ENCODE peak calls at places on chromosomes 12 and 14, in nine cellular contexts. G is AG09309; T is NCI-H510A treated with DMSO at 0.1 percent for 48 hours; I is transverse colon; V is heart right ventricle; K is left lobe of liver; W is GM10248; S is GM12891; U is stimulated activated CD4-positive, alpha-beta T cell treated with anti-CD3 and anti-CD28 coated beads, Interleukin-4, amount 100 ng/mL, for 4 hours. P is an unnamed sample.

GRCh38 chr12:34604631-34605509 is 582.6 kb downstream of the ALG10 start:
- DNase-seq in U (no peak), V (no peak), I (no peak), T (no peak), S (no peak), K (peak; percentile 22), W (no peak), G (no peak), P (no peak)

GRCh38 chr12:89069431-89069830 is 282.9 kb downstream of the DUSP6 start:
- DNase-seq in I (no peak), W (no peak), V (no peak), G (no peak), K (no peak), T (no peak), S (no peak), U (no peak), P (no peak)

GRCh38 chr14:22653012-22653621 is 9.0 kb upstream of the OR6J1 start:
- DNase-seq in G (no peak), V (peak; percentile 18), K (peak; percentile 64), U (peak; percentile 29), T (peak; percentile 14), S (peak; percentile 35), I (peak; percentile 72), W (peak; percentile 68), P (peak; percentile 35)

GRCh38 chr12:118984206-118984943 is 3.0 kb downstream of the SRRM4 start:
- DNase-seq in K (no peak), S (no peak), U (no peak), T (peak; percentile 91), I (no peak), G (no peak), V (no peak), W (no peak), P (no peak)

GRCh38 chr14:37172024-37172869 is at the start of gene SLC25A21:
- DNase-seq in V (peak; percentile 69), K (peak; percentile 78), I (peak; percentile 68), T (peak; percentile 93), G (peak; percentile 44), W (no peak), U (no peak), S (no peak), P (no peak)

GRCh38 chr12:52358575-52359350 is 8.5 kb downstream of the KRT85 start:
- DNase-seq in I (no peak), V (no peak), W (peak; percentile 69), K (no peak), S (peak; percentile 84), T (no peak), G (no peak), U (no peak), P (no peak)

GRCh38 chr14:90645842-90646443 is 170.3 kb downstream of the TTC7B start:
- DNase-seq in W (no peak), I (no peak), G (no peak), K (no peak), T (no peak), V (no peak), U (no peak), S (no peak), P (no peak)

GRCh38 chr12:95205685-95206084 is 11.6 kb downstream of the FGD6 start:
- DNase-seq in S (no peak), U (no peak), W (no peak), K (no peak), I (no peak), T (peak; percentile 10), G (peak; percentile 72), V (no peak), P (no peak)

GRCh38 chr14:36268957-36269734 is 51.3 kb downstream of the MBIP start:
- DNase-seq in I (no peak), G (no peak), K (no peak), U (no peak), V (no peak), S (no peak), T (peak; percentile 99), W (no peak), P (no peak)

P was measured in omental fat pad.